ENCODE peak calls at places on chromosomes 1 and 21, in six cellular contexts. Z is PC-3, Q is HCT116, B is endothelial cell, M is AG09309, D is dorsolateral prefrontal cortex. A is an unnamed sample.
A peak's percentile ranks its signal among the peaks of the same experiment; 100 is the strongest.

GRCh38 chr1:27152829-27153548 is 1.9 kb downstream of the SLC9A1 start:
- DNase-seq in Z (no peak), Q (no peak), B (no peak), M (no peak), D (no peak), A (no peak)

GRCh38 chr1:39816431-39817090 is 27.9 kb upstream of the BMP8B start:
- DNase-seq in Z (peak; percentile 89), Q (peak; percentile 61), B (peak; percentile 72), M (peak; percentile 37), D (peak; percentile 74), A (peak; percentile 69)

GRCh38 chr1:53342735-53343470 is 15.0 kb upstream of the LRP8 start:
- DNase-seq in Z (no peak), Q (no peak), B (no peak), M (no peak), D (no peak), A (no peak)

GRCh38 chr1:177471244-177471643 is 300.5 kb downstream of the BRINP2 start:
- DNase-seq in Z (peak; percentile 13), Q (no peak), B (no peak), M (no peak), D (no peak), A (no peak)

GRCh38 chr1:246592695-246593094 is 26.4 kb downstream of the CNST start:
- DNase-seq in Z (no peak), Q (no peak), B (no peak), M (peak; percentile 93), D (no peak), A (no peak)

GRCh38 chr1:217534566-217534965 is 96.3 kb downstream of the GPATCH2 start:
- DNase-seq in Z (no peak), Q (no peak), B (no peak), M (no peak), D (no peak), A (no peak)

GRCh38 chr1:92922378-92923035 is 38.8 kb downstream of the DIPK1A start:
- DNase-seq in Z (no peak), Q (no peak), B (no peak), M (peak; percentile 43), D (no peak), A (no peak)

GRCh38 chr1:55034476-55035133 is 4.7 kb upstream of the PCSK9 start:
- DNase-seq in Z (no peak), Q (no peak), B (no peak), M (no peak), D (no peak), A (no peak)

GRCh38 chr1:154557939-154558609 is 388 bp downstream of the UBE2Q1 start:
- DNase-seq in Z (no peak), Q (no peak), B (peak; percentile 60), M (no peak), D (peak; percentile 47), A (peak; percentile 45)

GRCh38 chr1:9066945-9067807 is 2.3 kb downstream of the SLC2A5 start:
- DNase-seq in Z (peak; percentile 64), Q (no peak), B (no peak), M (peak; percentile 72), D (peak; percentile 39), A (no peak)

GRCh38 chr1:221823149-221823548 is 81.3 kb upstream of the DUSP10 start:
- DNase-seq in Z (no peak), Q (no peak), B (no peak), M (no peak), D (no peak), A (no peak)

GRCh38 chr21:42619841-42620240 is 33.6 kb upstream of the PDE9A start:
- DNase-seq in Z (no peak), Q (no peak), B (no peak), M (no peak), D (no peak), A (no peak)

GRCh38 chr1:234518876-234519275 is 39.9 kb upstream of the TARBP1 start:
- DNase-seq in Z (no peak), Q (no peak), B (no peak), M (no peak), D (no peak), A (no peak)

GRCh38 chr1:225835752-225836151 is 25.8 kb downstream of the EPHX1 start:
- DNase-seq in Z (no peak), Q (no peak), B (no peak), M (no peak), D (no peak), A (no peak)

GRCh38 chr1:108079550-108079949 is 114.6 kb upstream of the VAV3 start:
- DNase-seq in Z (no peak), Q (no peak), B (peak; percentile 68), M (no peak), D (no peak), A (peak; percentile 79)

GRCh38 chr21:46110499-46111192 is 12.7 kb downstream of the COL6A2 start:
- DNase-seq in Z (no peak), Q (no peak), B (peak; percentile 2), M (no peak), D (peak; percentile 32), A (no peak)

GRCh38 chr1:63703661-63704060 is 70.2 kb upstream of the ROR1 start:
- DNase-seq in Z (no peak), Q (no peak), B (no peak), M (no peak), D (no peak), A (no peak)

GRCh38 chr1:64915381-64916274 is 50.7 kb downstream of the JAK1 start:
- DNase-seq in Z (peak; percentile 95), Q (no peak), B (no peak), M (no peak), D (no peak), A (no peak)

GRCh38 chr1:234730542-234731370 is 120.8 kb upstream of the IRF2BP2 start:
- DNase-seq in Z (no peak), Q (no peak), B (no peak), M (no peak), D (no peak), A (peak; percentile 78)

DNA sequence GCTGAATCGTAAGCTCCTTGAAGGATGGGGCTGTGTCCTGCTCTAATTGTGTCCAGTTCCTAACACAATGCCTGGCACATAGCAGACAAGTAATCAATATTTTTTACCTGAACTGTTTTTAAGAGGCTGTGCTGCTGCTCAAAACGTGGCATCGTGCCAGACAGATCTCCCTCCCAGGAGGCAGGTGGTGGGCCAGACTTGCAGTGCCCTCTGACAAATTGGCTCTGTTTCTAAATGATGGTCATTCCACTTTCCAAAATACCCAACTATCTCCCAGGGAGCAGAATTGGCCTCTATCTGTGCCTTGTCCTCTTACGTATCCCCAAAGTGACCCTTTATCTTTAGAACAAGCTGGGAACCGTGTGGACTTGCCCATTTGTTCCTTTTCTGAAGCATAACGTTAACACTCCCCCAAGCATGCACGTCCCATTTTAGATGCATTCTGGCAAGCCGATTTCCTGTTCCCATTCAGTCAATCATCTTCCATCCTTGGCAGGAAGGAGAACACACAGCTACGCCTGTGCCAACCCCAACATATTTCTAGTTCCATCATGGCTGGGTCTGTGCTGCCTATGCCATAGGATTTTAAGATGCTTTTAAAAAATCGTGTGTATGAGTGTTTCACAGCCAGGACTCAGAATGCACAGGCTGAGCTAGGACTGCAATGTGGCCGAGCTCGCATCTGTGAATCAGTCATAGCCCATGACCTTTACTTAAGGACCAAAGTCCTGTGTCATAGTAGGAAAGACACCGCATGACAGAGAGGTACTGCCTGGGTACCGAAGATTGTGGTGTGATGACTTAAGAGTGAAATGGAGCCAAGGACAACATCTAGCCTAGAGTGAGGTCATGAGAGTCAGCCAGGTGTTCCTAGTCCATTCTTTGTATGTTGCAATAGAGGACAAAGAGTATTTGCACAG is 408.6 kb downstream of the PRDM2 start:
- DNase-seq in Z (peak; percentile 54), Q (no peak), B (no peak), M (no peak), D (peak; percentile 41), A (no peak)
- TF ChIP-seq CTCF in Z (no peak), Q (no peak), B (no peak), M (no peak), D (no peak), A (no peak)

GRCh38 chr21:37259426-37259825 is 7.7 kb downstream of the VPS26C start:
- DNase-seq in Z (no peak), Q (no peak), B (no peak), M (no peak), D (no peak), A (no peak)

GRCh38 chr21:37253991-37254390 is 13.1 kb downstream of the VPS26C start:
- DNase-seq in Z (no peak), Q (no peak), B (no peak), M (no peak), D (no peak), A (no peak)

GRCh38 chr21:37257967-37258877 is 8.9 kb downstream of the VPS26C start:
- DNase-seq in Z (peak; percentile 60), Q (no peak), B (peak; percentile 49), M (no peak), D (peak; percentile 75), A (peak; percentile 92)

DNA sequence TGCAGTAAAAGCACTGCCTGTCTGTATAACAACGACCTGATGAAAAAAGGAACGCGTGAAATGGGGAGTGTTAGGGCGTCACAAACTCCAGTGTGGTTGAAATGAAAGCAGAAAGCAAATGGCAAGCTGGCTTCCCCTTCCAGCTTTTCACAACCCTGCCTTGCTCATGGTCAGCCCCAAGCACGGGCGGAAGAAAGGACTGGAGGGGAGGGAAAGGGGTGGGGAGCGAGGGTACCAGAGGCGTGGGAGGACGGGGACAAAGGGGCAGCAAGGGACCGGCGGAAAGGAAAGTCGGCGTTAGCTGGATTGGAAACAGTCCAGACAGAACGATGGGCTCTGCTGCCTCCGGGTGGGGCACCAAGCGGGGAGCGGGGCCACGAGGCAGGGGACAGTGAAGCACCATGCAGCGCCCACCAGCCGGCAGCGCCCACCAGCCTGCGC is 9.6 kb downstream of the VPS26C start:
- DNase-seq in Z (peak; percentile 47), Q (no peak), B (no peak), M (no peak), D (no peak), A (no peak)
- TF ChIP-seq CTCF in Z (no peak), Q (no peak), B (no peak), M (no peak), D (no peak), A (no peak)

DNA sequence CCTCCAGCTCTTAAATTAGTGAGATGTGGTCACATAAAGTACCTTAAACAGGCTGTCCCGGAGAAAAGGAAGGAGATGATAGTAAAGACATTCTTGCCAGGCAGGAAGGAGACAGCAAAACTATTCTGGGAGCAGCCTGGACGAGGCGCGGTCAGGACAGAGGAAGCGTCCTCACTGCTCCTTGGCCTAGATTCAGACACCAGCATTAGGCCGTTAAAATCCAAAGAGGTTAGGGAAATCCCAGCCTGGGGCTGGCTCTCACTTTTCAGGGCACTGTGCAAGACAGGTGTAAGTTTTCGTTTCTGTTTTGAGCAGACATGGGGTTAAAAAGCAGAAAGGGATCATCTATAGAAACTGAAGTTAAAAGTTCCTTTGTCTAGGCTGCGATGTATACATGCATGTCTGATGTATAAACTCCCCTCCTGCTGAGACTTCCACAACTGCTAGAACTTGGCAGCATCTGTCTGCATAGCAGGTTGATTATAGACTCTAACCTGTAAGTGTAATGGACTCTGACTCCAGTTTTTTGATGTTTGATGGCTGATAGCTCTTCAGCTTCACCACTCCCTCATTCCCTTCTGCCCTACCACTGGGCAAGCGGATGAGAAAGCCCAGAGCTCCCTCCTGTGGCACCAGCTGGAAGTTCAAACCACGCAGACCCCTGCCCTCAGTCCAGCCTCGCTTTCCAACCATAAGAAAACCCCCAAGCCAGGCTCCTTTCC is 21.5 kb downstream of the STPG1 start:
- DNase-seq in Z (peak; percentile 79), Q (no peak), B (peak; percentile 80), M (no peak), D (peak; percentile 52), A (peak; percentile 75)
- TF ChIP-seq CTCF in Z (peak; percentile 92), Q (peak; percentile 90), B (peak; percentile 75), M (peak; percentile 73), D (peak; percentile 70), A (peak; percentile 84)

DNA sequence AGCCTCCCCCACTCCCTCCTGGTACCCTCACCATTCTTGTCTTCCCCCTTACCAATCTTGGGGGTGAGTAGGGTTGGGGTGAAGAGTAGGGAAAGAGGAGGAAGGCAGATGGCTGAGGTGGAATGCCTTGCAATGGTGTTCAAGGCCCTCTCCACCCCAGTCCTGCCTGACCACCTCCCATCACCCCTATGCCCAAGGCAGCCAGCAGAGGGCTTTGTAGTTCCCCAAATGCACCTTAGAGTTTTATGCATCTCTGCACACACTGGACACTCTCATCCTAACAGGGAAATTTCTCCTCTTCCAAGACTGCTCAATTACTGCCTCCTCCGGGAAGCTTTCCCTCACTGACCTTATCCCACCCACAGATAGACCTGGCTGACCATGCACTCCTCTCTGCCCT is 15.4 kb downstream of the KIF17 start:
- DNase-seq in Z (peak; percentile 33), Q (no peak), B (no peak), M (no peak), D (no peak), A (no peak)
- TF ChIP-seq CTCF in Z (peak; percentile 46), Q (peak; percentile 55), B (no peak), M (peak; percentile 63), D (no peak), A (no peak)